ENCODE peak calls at places on chromosomes 5 and 9, in nine cellular contexts. Z, F, M, D, T, R, A, W and H are unnamed samples.
A peak's percentile ranks its signal among the peaks of the same experiment; 100 is the strongest.

GRCh38 chr5:179914032-179914755 is 6.5 kb upstream of the TBC1D9B start:
- DNase-seq in Z (no peak), F (peak; percentile 9), M (peak; percentile 25), D (no peak), T (peak; percentile 34), R (no peak), A (peak; percentile 29), W (no peak), H (no peak)

GRCh38 chr9:374726-375125 is 160.1 kb downstream of the DOCK8 start:
- DNase-seq in Z (no peak), F (no peak), M (no peak), D (no peak), T (no peak), R (no peak), A (no peak), W (no peak), H (no peak)

GRCh38 chr9:34491596-34491995 is 31.2 kb downstream of the ENHO start:
- DNase-seq in Z (no peak), F (no peak), M (no peak), D (no peak), T (no peak), R (no peak), A (no peak), W (no peak), H (no peak)

GRCh38 chr9:116101516-116101915 is 52.1 kb upstream of the PAPPA start:
- DNase-seq in Z (peak; percentile 66), F (peak; percentile 92), M (peak; percentile 8), D (no peak), T (no peak), R (no peak), A (peak; percentile 77), W (no peak), H (no peak)

GRCh38 chr5:103259705-103260355 is 1.3 kb downstream of the MACIR start:
- DNase-seq in Z (no peak), F (peak; percentile 44), M (peak; percentile 28), D (peak; percentile 5), T (peak; percentile 19), R (no peak), A (peak; percentile 36), W (no peak), H (peak; percentile 7)

GRCh38 chr9:13759624-13760023 is 480.1 kb upstream of the MPDZ start:
- DNase-seq in Z (no peak), F (no peak), M (no peak), D (no peak), T (no peak), R (no peak), A (no peak), W (no peak), H (no peak)

GRCh38 chr9:76528056-76528455 is 69.1 kb downstream of the GCNT1 start:
- DNase-seq in Z (peak; percentile 58), F (no peak), M (no peak), D (no peak), T (no peak), R (no peak), A (no peak), W (no peak), H (no peak)

GRCh38 chr9:114053246-114054005 is 24.7 kb downstream of the AMBP start:
- DNase-seq in Z (no peak), F (no peak), M (no peak), D (no peak), T (no peak), R (no peak), A (no peak), W (no peak), H (no peak)

GRCh38 chr9:133570681-133571080 is 36.2 kb downstream of the ADAMTSL2 start:
- DNase-seq in Z (no peak), F (no peak), M (no peak), D (no peak), T (no peak), R (no peak), A (no peak), W (no peak), H (no peak)

GRCh38 chr5:177369050-177369912 is 11.6 kb downstream of the RGS14 start:
- DNase-seq in Z (no peak), F (peak; percentile 31), M (peak; percentile 86), D (no peak), T (no peak), R (no peak), A (no peak), W (no peak), H (no peak)

GRCh38 chr5:132773601-132774355 is 3.3 kb downstream of the SEPTIN8 start:
- DNase-seq in Z (no peak), F (no peak), M (no peak), D (no peak), T (no peak), R (no peak), A (no peak), W (no peak), H (peak; percentile 69)

GRCh38 chr5:139178948-139179347 is 19.2 kb downstream of the SIL1 start:
- DNase-seq in Z (no peak), F (peak; percentile 80), M (no peak), D (no peak), T (no peak), R (no peak), A (peak; percentile 50), W (no peak), H (no peak)

GRCh38 chr5:139181835-139182452 is 16.2 kb downstream of the SIL1 start:
- DNase-seq in Z (no peak), F (peak; percentile 57), M (no peak), D (no peak), T (no peak), R (no peak), A (peak; percentile 61), W (no peak), H (no peak)

GRCh38 chr5:139177809-139178581 is 20.2 kb downstream of the SIL1 start:
- DNase-seq in Z (no peak), F (no peak), M (no peak), D (no peak), T (no peak), R (no peak), A (no peak), W (peak; percentile 75), H (peak; percentile 31)

GRCh38 chr5:139180850-139181785 is 17.1 kb downstream of the SIL1 start:
- DNase-seq in Z (no peak), F (peak; percentile 76), M (no peak), D (no peak), T (no peak), R (no peak), A (peak; percentile 53), W (no peak), H (no peak)

DNA sequence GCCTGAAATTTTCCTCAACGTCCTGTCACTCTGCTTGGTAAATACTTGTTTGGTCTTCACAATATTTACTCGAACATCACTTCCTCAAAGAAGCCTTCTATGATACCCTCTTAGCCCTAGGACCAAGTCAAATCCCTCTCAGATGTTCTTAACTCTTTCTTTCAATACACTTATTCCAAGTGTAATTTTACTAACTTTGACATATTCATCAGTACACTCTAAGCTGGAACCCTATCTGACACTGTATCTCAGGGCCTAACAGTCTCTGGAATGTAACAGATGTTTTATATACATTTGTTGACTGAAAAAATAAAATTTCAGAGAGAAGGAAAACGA is 19.6 kb downstream of the SIL1 start:
- DNase-seq in Z (no peak), F (no peak), M (no peak), D (no peak), T (no peak), R (no peak), A (no peak), W (no peak), H (no peak)
- H3K4me3 ChIP-seq in Z (no peak overlapping the region), F (no peak overlapping the region), M (no peak overlapping the region), D (no peak overlapping the region), T (no peak overlapping the region), R (no peak overlapping the region), A (no peak overlapping the region), W (no peak overlapping the region), H (no peak overlapping the region)

GRCh38 chr5:111983459-111983858 is 226.5 kb upstream of the NREP start:
- DNase-seq in Z (no peak), F (no peak), M (no peak), D (no peak), T (no peak), R (no peak), A (no peak), W (no peak), H (no peak)
- H3K4me3 ChIP-seq in Z (no peak overlapping the region), F (no peak overlapping the region), M (no peak overlapping the region), D (no peak overlapping the region), T (no peak overlapping the region), R (no peak overlapping the region), A (no peak overlapping the region), W (no peak overlapping the region), H (no peak overlapping the region)

GRCh38 chr9:129497837-129498450 is 123.0 kb downstream of the C9orf50 start:
- DNase-seq in Z (no peak), F (no peak), M (no peak), D (no peak), T (no peak), R (no peak), A (no peak), W (no peak), H (no peak)
- H3K4me3 ChIP-seq in Z (peak overlapping the region; percentile 82), F (peak overlapping the region; percentile 62), M (peak overlapping the region; percentile 63), D (no peak overlapping the region), T (peak overlapping the region; percentile 79), R (no peak overlapping the region), A (peak overlapping the region; percentile 29), W (peak overlapping the region; percentile 81), H (no peak overlapping the region)

GRCh38 chr5:140324041-140324833 is 21.3 kb upstream of the PFDN1 start:
- DNase-seq in Z (no peak), F (no peak), M (no peak), D (no peak), T (peak; percentile 62), R (no peak), A (peak; percentile 41), W (no peak), H (no peak)

GRCh38 chr5:140318778-140319177 is 15.9 kb upstream of the PFDN1 start:
- DNase-seq in Z (no peak), F (no peak), M (no peak), D (no peak), T (no peak), R (no peak), A (no peak), W (no peak), H (no peak)

GRCh38 chr5:140319833-140320232 is 16.9 kb upstream of the PFDN1 start:
- DNase-seq in Z (no peak), F (no peak), M (no peak), D (no peak), T (no peak), R (no peak), A (no peak), W (no peak), H (no peak)

GRCh38 chr5:140322751-140323731 is 20.1 kb upstream of the PFDN1 start:
- DNase-seq in Z (peak; percentile 77), F (peak; percentile 95), M (no peak), D (no peak), T (peak; percentile 72), R (no peak), A (peak; percentile 97), W (no peak), H (no peak)

GRCh38 chr5:140321796-140322195 is 18.9 kb upstream of the PFDN1 start:
- DNase-seq in Z (no peak), F (no peak), M (no peak), D (no peak), T (no peak), R (no peak), A (no peak), W (peak; percentile 52), H (no peak)
- H3K4me3 ChIP-seq in Z (no peak overlapping the region), F (no peak overlapping the region), M (no peak overlapping the region), D (no peak overlapping the region), T (no peak overlapping the region), R (no peak overlapping the region), A (no peak overlapping the region), W (no peak overlapping the region), H (no peak overlapping the region)

GRCh38 chr5:1098986-1099597 is 12.8 kb downstream of the SLC12A7 start:
- DNase-seq in Z (no peak), F (no peak), M (no peak), D (no peak), T (no peak), R (no peak), A (no peak), W (no peak), H (no peak)
- H3K4me3 ChIP-seq in Z (no peak overlapping the region), F (no peak overlapping the region), M (no peak overlapping the region), D (no peak overlapping the region), T (no peak overlapping the region), R (no peak overlapping the region), A (no peak overlapping the region), W (no peak overlapping the region), H (no peak overlapping the region)